ENCODE peak calls at places on chromosome 7, in four cellular contexts. A is endothelial cell, O is PC-3, X is AG09319. M is an unnamed sample.

GRCh38 chr7:112010994-112011393 is 195.2 kb downstream of the DOCK4 start:
- DNase-seq in A (no peak), O (no peak), X (no peak), M (no peak)

GRCh38 chr7:71637578-71637977 is 505.6 kb downstream of the GALNT17 start:
- DNase-seq in A (no peak), O (no peak), X (no peak), M (no peak)

GRCh38 chr7:27409311-27409710 is 166.7 kb downstream of the EVX1 start:
- DNase-seq in A (no peak), O (no peak), X (no peak), M (no peak)

GRCh38 chr7:107938448-107939250 is 47.7 kb downstream of the DLD start:
- DNase-seq in A (no peak), O (no peak), X (no peak), M (no peak)

GRCh38 chr7:132576723-132577089 is 436 bp upstream of the PLXNA4 start:
- DNase-seq in A (no peak), O (no peak), X (no peak), M (peak)

GRCh38 chr7:65379318-65379717 is 5.7 kb downstream of the ZNF92 start:
- DNase-seq in A (no peak), O (no peak), X (no peak), M (no peak)

GRCh38 chr7:129370812-129371211 is 63.4 kb upstream of the STRIP2 start:
- DNase-seq in A (no peak), O (peak), X (no peak), M (no peak)

GRCh38 chr7:40299097-40299496 is 164.3 kb downstream of the SUGCT start:
- DNase-seq in A (no peak), O (peak), X (no peak), M (no peak)

GRCh38 chr7:41238851-41239331 is 464.0 kb downstream of the INHBA start:
- DNase-seq in A (no peak), O (peak), X (no peak), M (no peak)